ENCODE peak calls at places on chromosomes 3 and 15, in six cellular contexts. D is body of pancreas, H is mesothelial cell of epicardium, O is GM03348, M is choroid plexus epithelial cell, I is skeletal muscle cell. Y is an unnamed sample.

GRCh38 chr15:48250640-48251076 is 44.6 kb downstream of the SLC12A1 start:
- DNase-seq in D (peak; percentile 12), H (no peak), O (peak; percentile 65), M (peak; percentile 94), I (peak; percentile 56), Y (peak; percentile 43)

GRCh38 chr3:120341658-120342346 is 7.4 kb downstream of the LRRC58 start:
- DNase-seq in D (no peak), H (no peak), O (no peak), M (no peak), I (no peak), Y (peak; percentile 29)

GRCh38 chr15:69391046-69391757 is 22.9 kb upstream of the KIF23 start:
- DNase-seq in D (peak; percentile 44), H (no peak), O (no peak), M (no peak), I (no peak), Y (no peak)

GRCh38 chr3:189758186-189758585 is 127.0 kb downstream of the TP63 start:
- DNase-seq in D (no peak), H (no peak), O (no peak), M (no peak), I (no peak), Y (no peak)

GRCh38 chr15:98085003-98085639 is 124.6 kb downstream of the ARRDC4 start:
- DNase-seq in D (peak; percentile 66), H (no peak), O (peak; percentile 72), M (peak; percentile 87), I (no peak), Y (no peak)

GRCh38 chr15:40088929-40089755 is 19.5 kb downstream of the BMF start:
- DNase-seq in D (no peak), H (no peak), O (peak; percentile 42), M (peak; percentile 64), I (no peak), Y (no peak)

GRCh38 chr3:193774272-193774915 is 181.4 kb downstream of the OPA1 start:
- DNase-seq in D (no peak), H (no peak), O (peak; percentile 29), M (no peak), I (no peak), Y (no peak)

GRCh38 chr15:101373580-101373979 is 78.5 kb upstream of the SNRPA1 start:
- DNase-seq in D (no peak), H (no peak), O (no peak), M (no peak), I (no peak), Y (no peak)

GRCh38 chr3:191047930-191048329 is 151.1 kb upstream of the OSTN start:
- DNase-seq in D (no peak), H (no peak), O (no peak), M (peak; percentile 7), I (no peak), Y (no peak)

GRCh38 chr3:6600237-6600636 is 260.7 kb upstream of the GRM7 start:
- DNase-seq in D (no peak), H (no peak), O (no peak), M (no peak), I (no peak), Y (no peak)

GRCh38 chr3:64216706-64217105 is 8.6 kb downstream of the PRICKLE2 start:
- DNase-seq in D (no peak), H (no peak), O (peak; percentile 29), M (peak; percentile 74), I (no peak), Y (no peak)

Y was measured in glutamatergic neuron.